ENCODE peak calls at places on chromosomes 16 and 17, in nine cellular contexts. A is Calu3, W is ovary, B is AG04450, Y is GM10248, N is heart right ventricle, G is AG09309, K is stomach, Q is fibroblast of pulmonary artery. U is an unnamed sample.

GRCh38 chr17:58270476-58271290 is 10.1 kb downstream of the MPO start:
- DNase-seq in Q (no peak), G (no peak), Y (no peak), B (no peak), A (no peak), W (no peak), K (peak), N (no peak), U (no peak)

GRCh38 chr17:48262982-48263586 is 155.5 kb downstream of the SNX11 start:
- DNase-seq in K (no peak), Q (peak), B (no peak), G (no peak), N (no peak), A (no peak), W (no peak), Y (no peak), U (no peak)

GRCh38 chr17:7439462-7440112 is at the start of gene FGF11:
- DNase-seq in K (no peak), B (no peak), Y (no peak), N (no peak), W (no peak), Q (no peak), G (no peak), A (no peak), U (no peak)

GRCh38 chr16:88064889-88065746 is 113.9 kb downstream of the BANP start:
- DNase-seq in W (no peak), A (no peak), Q (no peak), B (no peak), G (no peak), Y (no peak), K (no peak), N (no peak), U (no peak)

GRCh38 chr16:27725271-27726010 is 175.5 kb downstream of the KATNIP start:
- DNase-seq in K (no peak), B (no peak), Q (no peak), Y (no peak), N (no peak), A (no peak), G (no peak), W (no peak), U (no peak)

GRCh38 chr16:29925173-29925804 is 737 bp downstream of the KCTD13 start:
- DNase-seq in B (no peak), A (no peak), Y (no peak), N (no peak), Q (no peak), W (peak), G (no peak), K (no peak), U (no peak)

GRCh38 chr17:78993241-78993956 is 13.7 kb upstream of the LGALS3BP start:
- DNase-seq in K (peak), G (no peak), Y (peak), N (peak), A (peak), Q (peak), W (peak), B (no peak), U (peak)

GRCh38 chr16:84820771-84821170 is 986 bp downstream of the CRISPLD2 start:
- DNase-seq in Q (no peak), A (no peak), Y (no peak), B (no peak), G (no peak), W (no peak), N (no peak), K (no peak), U (no peak)

GRCh38 chr17:58322581-58323419 is 5.8 kb downstream of the TSPOAP1 start:
- DNase-seq in Y (no peak), B (no peak), A (no peak), N (no peak), W (no peak), G (no peak), K (no peak), Q (no peak), U (peak)

GRCh38 chr17:68697850-68698313 is 96.7 kb upstream of the FAM20A start:
- DNase-seq in K (peak), W (no peak), A (no peak), N (no peak), G (no peak), B (no peak), Q (peak), Y (no peak), U (no peak)

GRCh38 chr16:55372792-55373488 is 48.9 kb downstream of the IRX6 start:
- DNase-seq in A (no peak), Y (no peak), N (peak), W (peak), Q (no peak), G (no peak), K (no peak), B (no peak), U (no peak)

GRCh38 chr16:57143125-57143965 is 42.5 kb downstream of the PSME3IP1 start:
- DNase-seq in Y (no peak), Q (no peak), B (no peak), W (peak), G (no peak), N (no peak), K (no peak), A (no peak), U (no peak)

GRCh38 chr17:51046527-51047384 is 73.9 kb downstream of the SPAG9 start:
- DNase-seq in K (no peak), W (peak), G (peak), Q (peak), N (peak), A (no peak), Y (peak), B (peak), U (peak)

GRCh38 chr17:63434951-63435571 is 11.0 kb downstream of the CYB561 start:
- DNase-seq in N (peak), K (peak), B (no peak), Q (peak), G (no peak), Y (no peak), W (no peak), A (no peak), U (no peak)

GRCh38 chr17:40431231-40431602 is 12.0 kb upstream of the IGFBP4 start:
- DNase-seq in K (no peak), A (no peak), W (no peak), B (no peak), Q (no peak), G (no peak), N (no peak), Y (no peak), U (no peak)

GRCh38 chr16:31718998-31719397 is 154.6 kb upstream of the ZNF267 start:
- DNase-seq in N (no peak), G (no peak), B (no peak), Q (peak), W (no peak), K (no peak), Y (no peak), A (no peak), U (no peak)

GRCh38 chr16:89867918-89868317 is 5.5 kb upstream of the TCF25 start:
- DNase-seq in A (no peak), N (no peak), G (no peak), B (no peak), W (no peak), K (no peak), Q (no peak), Y (no peak), U (no peak)

DNA sequence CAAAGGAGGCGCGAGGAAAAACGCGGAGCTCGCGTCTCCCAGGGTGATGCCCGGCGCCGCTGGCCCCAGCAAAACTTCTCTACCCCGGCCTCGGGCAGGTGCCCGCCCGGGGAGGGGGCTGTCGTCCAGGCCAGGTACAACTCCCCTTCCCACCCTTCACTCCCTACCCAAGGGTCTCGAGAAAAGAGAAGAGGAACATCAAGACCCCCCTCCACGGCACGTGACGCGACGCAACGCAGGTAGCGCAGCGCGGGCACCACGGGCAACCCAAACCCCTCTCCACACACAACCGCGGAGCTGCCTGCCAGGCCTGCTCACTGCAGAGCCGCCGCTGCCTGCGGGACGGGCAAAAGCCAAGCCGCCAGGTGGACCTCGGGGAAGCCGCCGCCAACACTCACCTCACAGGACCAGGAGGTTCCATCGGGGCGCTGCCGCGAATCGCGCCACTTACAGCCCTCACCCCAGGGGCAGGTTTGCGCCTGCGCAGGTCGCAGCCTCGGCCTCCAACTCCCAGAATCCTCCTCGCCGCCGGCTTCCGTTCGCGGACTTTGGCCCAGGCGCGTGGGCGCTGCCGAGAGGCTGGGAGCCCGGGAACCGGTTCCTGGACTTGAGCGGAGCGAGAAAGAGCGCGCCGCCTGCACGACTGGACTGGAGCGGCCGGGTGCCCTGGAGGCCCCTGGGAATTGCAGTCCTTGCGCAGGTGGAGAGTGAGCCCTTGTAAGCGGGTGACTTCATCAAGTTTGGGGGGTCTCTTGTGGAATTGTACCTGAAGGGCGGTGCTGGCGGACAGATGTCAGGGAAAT is at the start of gene ZNF232:
- DNase-seq in Q (peak), B (peak), A (peak), K (peak), Y (peak), W (peak), N (peak), G (peak), U (peak)
- TF ChIP-seq CTCF in Q (no peak), B (no peak), A (no peak), K (no peak), Y (no peak), W (no peak), N (peak), G (no peak), U (no peak)

GRCh38 chr16:81711609-81712329 is 67.3 kb upstream of the PLCG2 start:
- DNase-seq in N (no peak), G (peak), A (peak), Y (no peak), W (peak), B (peak), Q (peak), K (no peak), U (no peak)

GRCh38 chr16:81708459-81709368 is 70.4 kb upstream of the PLCG2 start:
- DNase-seq in Q (no peak), G (no peak), N (no peak), B (no peak), W (no peak), K (peak), A (no peak), Y (no peak), U (no peak)

GRCh38 chr16:81707411-81708321 is 71.4 kb upstream of the PLCG2 start:
- DNase-seq in K (peak), B (no peak), Y (no peak), Q (peak), W (peak), G (no peak), N (no peak), A (peak), U (no peak)

GRCh38 chr16:81710596-81710995 is 68.5 kb upstream of the PLCG2 start:
- DNase-seq in N (no peak), Q (no peak), B (no peak), A (no peak), W (no peak), K (no peak), G (no peak), Y (no peak), U (no peak)

DNA sequence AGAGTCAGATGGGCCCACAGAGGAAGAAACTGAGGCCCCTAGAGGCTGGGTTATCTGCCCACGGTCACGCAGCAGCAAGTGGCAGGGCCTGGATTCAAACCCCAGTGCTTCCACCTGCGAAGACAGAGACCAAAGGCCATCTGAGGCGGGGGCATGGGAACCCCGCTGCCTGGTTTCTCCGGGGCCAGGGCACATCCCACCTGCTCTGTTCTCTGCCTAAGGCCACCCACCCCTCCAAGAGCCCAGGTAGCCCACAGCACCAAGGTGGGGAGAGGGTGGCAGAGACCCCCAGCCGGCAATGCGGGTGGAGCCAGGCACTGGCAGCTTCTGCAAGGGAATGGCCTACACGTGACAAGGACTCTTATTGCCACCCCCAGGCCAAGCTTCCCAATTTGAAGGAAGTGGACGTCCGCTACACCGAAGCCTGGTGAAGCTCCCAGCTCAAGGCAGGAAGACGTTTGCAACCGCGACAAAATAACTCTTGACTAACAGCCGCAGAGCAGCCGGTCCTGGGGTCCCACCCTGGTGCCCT is 69.7 kb upstream of the PLCG2 start:
- DNase-seq in W (no peak), Q (no peak), G (no peak), K (no peak), A (no peak), B (no peak), Y (no peak), N (no peak), U (no peak)
- TF ChIP-seq CTCF in W (no peak), Q (no peak), G (no peak), K (no peak), A (no peak), B (no peak), Y (no peak), N (no peak), U (no peak)

DNA sequence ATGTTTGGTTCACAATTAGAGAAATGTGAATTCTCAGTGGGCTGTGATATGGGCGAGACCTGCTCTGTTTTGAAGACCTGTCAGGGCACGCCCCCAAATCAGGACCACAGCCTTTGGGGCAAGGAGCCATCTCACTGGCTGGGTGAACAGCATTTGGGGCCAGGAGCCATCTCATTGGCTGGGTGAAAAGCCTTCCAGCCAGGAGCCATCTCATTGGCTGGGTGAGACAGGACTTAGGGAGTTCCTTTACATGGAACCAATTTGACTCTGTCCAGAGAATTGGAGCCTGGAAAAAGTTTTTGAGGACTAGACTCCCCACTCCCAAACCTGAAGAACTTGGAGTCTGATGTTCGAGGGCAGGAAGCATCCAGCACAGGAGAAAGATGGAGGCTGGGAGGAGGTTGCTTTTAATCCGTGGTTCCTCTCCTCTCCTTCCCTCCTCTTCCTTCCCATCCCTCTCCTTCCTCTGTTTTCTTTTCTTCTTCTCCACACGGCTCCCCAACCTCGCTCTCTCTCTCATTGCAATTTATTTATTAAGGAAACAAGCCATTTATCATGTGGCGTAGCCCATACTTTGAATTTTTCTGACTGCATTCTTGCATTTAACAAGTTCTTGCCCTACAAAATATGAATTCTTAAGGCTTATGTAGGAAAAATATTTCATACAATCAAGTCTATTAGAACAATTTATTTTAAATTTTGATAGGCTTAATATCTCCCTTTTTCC is 19.7 kb downstream of the FOXL1 start:
- DNase-seq in K (no peak), A (no peak), Q (no peak), Y (no peak), G (no peak), N (no peak), B (no peak), W (no peak), U (no peak)
- TF ChIP-seq CTCF in K (no peak), A (no peak), Q (no peak), Y (no peak), G (no peak), N (no peak), B (no peak), W (no peak), U (no peak)

DNA sequence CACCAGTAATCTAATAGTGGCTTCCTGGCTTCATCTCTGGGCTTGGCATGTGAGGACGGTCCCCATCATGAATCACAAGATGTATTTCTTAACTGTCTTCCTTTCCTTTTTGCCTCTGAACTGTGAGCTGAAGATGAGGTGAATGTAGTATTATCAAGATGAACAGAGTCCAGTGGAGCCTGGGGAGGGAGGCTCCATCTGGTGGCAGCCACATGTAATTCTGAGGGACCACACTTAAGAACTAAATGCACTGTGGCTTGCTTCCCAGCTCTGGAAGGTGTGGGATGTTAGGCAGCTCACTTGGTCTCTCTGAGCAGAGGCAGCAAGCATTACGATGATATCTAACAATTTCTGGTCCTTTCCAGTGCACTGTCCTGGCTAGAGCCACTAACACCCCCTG is 354.9 kb upstream of the ASIC2 start:
- DNase-seq in B (no peak), N (no peak), A (peak), Q (peak), W (no peak), K (no peak), G (no peak), Y (no peak), U (peak)
- TF ChIP-seq CTCF in B (peak), N (peak), A (no peak), Q (peak), W (no peak), K (peak), G (no peak), Y (peak), U (peak)